ENCODE peak calls at places on chromosomes 7 and 10, in seven cellular contexts. U is heart left ventricle, S is OCI-LY7, I is cardiac muscle cell, Q is GM12878, Z is thyroid gland, G is ovary. J is an unnamed sample. For H3K9me3, the result is how much of the 10 kb centered on the place peaks cover.

GRCh38 chr10:12353399-12354027 is 4.2 kb downstream of the CAMK1D start:
- DNase-seq in Z (no peak), S (no peak), U (no peak), Q (no peak), I (no peak), G (no peak), J (no peak)

GRCh38 chr10:22321831-22322662 is 1.1 kb downstream of the BMI1 start:
- DNase-seq in U (no peak), Q (no peak), G (peak), S (peak), I (peak), Z (peak), J (no peak)

GRCh38 chr7:6375346-6376101 is 72.2 kb downstream of the DAGLB start:
- DNase-seq in Q (no peak), S (peak), I (peak), G (no peak), U (no peak), Z (peak), J (no peak)

GRCh38 chr10:112713411-112713810 is 236.6 kb upstream of the TCF7L2 start:
- DNase-seq in Z (no peak), S (no peak), I (no peak), Q (no peak), G (no peak), U (no peak), J (no peak)

GRCh38 chr7:102415685-102416225 is 17.6 kb upstream of the ORAI2 start:
- DNase-seq in Z (peak), U (no peak), S (peak), Q (no peak), I (no peak), G (no peak), J (no peak)

GRCh38 chr7:1229334-1229935 is 3.2 kb upstream of the UNCX start:
- DNase-seq in I (no peak), U (no peak), Z (no peak), Q (no peak), G (no peak), S (no peak), J (no peak)

GRCh38 chr10:27745719-27746363 is at the start of gene MKX:
- DNase-seq in G (peak), I (peak), Z (peak), Q (no peak), S (no peak), U (peak), J (peak)

GRCh38 chr7:23383225-23383624 is 84.1 kb downstream of the MALSU1 start:
- DNase-seq in S (no peak), Q (no peak), U (no peak), Z (no peak), G (no peak), I (no peak), J (no peak)

GRCh38 chr10:61903184-61903990 is 1.9 kb downstream of the ARID5B start:
- DNase-seq in G (peak), Q (peak), I (peak), Z (peak), U (peak), S (peak), J (peak)

GRCh38 chr7:34247468-34247867 is 342.1 kb downstream of the BMPER start:
- DNase-seq in Z (no peak), Q (no peak), I (peak), U (no peak), G (no peak), S (no peak), J (no peak)

GRCh38 chr7:24924375-24924774 is 55.6 kb downstream of the OSBPL3 start:
- DNase-seq in G (no peak), U (no peak), Z (no peak), Q (no peak), I (no peak), S (no peak), J (no peak)

GRCh38 chr10:93752761-93753160 is 5.0 kb upstream of the LGI1 start:
- DNase-seq in Z (no peak), U (no peak), I (peak), G (no peak), Q (no peak), S (no peak), J (no peak)

GRCh38 chr7:145978769-145979168 is 137.8 kb upstream of the CNTNAP2 start:
- DNase-seq in Q (no peak), S (no peak), U (no peak), Z (peak), I (no peak), G (no peak), J (no peak)

GRCh38 chr10:80444646-80445319 is 9.3 kb upstream of the TSPAN14 start:
- DNase-seq in S (peak), G (peak), I (peak), Z (peak), U (peak), Q (peak), J (peak)

GRCh38 chr10:15627617-15628196 is 92.0 kb downstream of the ITGA8 start:
- DNase-seq in I (no peak), S (no peak), Z (no peak), Q (no peak), G (no peak), U (no peak), J (no peak)

GRCh38 chr10:71366710-71367109 is 30.0 kb upstream of the CDH23 start:
- DNase-seq in S (no peak), Q (no peak), Z (no peak), U (no peak), I (no peak), G (no peak), J (no peak)

GRCh38 chr10:89810908-89811515 is 109.6 kb downstream of the KIF20B start:
- DNase-seq in S (no peak), G (no peak), U (no peak), Q (no peak), Z (no peak), I (no peak), J (no peak)

GRCh38 chr7:28410628-28411578 is 1.4 kb upstream of the CREB5 start:
- DNase-seq in S (no peak), Z (peak), G (peak), I (peak), U (peak), Q (no peak), J (no peak)

GRCh38 chr10:109902992-109903947 is 20.0 kb downstream of the XPNPEP1 start:
- DNase-seq in I (no peak), G (no peak), Z (no peak), Q (no peak), S (no peak), U (no peak), J (peak)

GRCh38 chr7:81624650-81625310 is 145.1 kb downstream of the HGF start:
- DNase-seq in U (no peak), G (no peak), Z (no peak), S (no peak), Q (no peak), I (no peak), J (no peak)

GRCh38 chr10:99619090-99619800 is 994 bp downstream of the SLC25A28 start:
- DNase-seq in U (no peak), Z (no peak), G (no peak), I (peak), Q (peak), S (peak), J (no peak)

GRCh38 chr7:94561841-94562514 is 52.4 kb downstream of the CASD1 start:
- DNase-seq in U (no peak), S (no peak), G (no peak), Z (no peak), I (peak), Q (no peak), J (no peak)

GRCh38 chr7:17682586-17682985 is 257.7 kb downstream of the SNX13 start:
- DNase-seq in U (no peak), S (no peak), Q (no peak), G (no peak), Z (no peak), I (peak), J (no peak)

GRCh38 chr10:88499569-88500470 is 83.3 kb downstream of the RNLS start:
- DNase-seq in S (no peak), I (peak), Z (no peak), G (no peak), Q (no peak), U (no peak), J (no peak)

GRCh38 chr7:105594034-105594433 is 12.7 kb upstream of the EFCAB10 start:
- DNase-seq in G (no peak), Z (peak), I (no peak), S (no peak), U (no peak), Q (no peak), J (peak)

GRCh38 chr10:97683556-97684357 is 3.3 kb downstream of the AVPI1 start:
- DNase-seq in I (peak), U (no peak), Q (no peak), S (peak), G (no peak), Z (no peak), J (no peak)

GRCh38 chr7:150738092-150739044 is 1.1 kb downstream of the GIMAP5 start:
- DNase-seq in Z (no peak), S (no peak), G (no peak), U (no peak), Q (no peak), I (no peak), J (no peak)

GRCh38 chr10:15244635-15245197 is 76.2 kb upstream of the NMT2 start:
- DNase-seq in Q (no peak), Z (no peak), U (no peak), G (no peak), S (no peak), I (no peak), J (no peak)

GRCh38 chr10:12396567-12396966 is 47.2 kb downstream of the CAMK1D start:
- DNase-seq in I (no peak), G (no peak), S (no peak), U (no peak), Z (peak), Q (no peak), J (no peak)

GRCh38 chr7:30144659-30145321 is 10.0 kb downstream of the MTURN start:
- DNase-seq in U (no peak), S (no peak), Q (no peak), G (no peak), I (no peak), Z (no peak), J (no peak)

DNA sequence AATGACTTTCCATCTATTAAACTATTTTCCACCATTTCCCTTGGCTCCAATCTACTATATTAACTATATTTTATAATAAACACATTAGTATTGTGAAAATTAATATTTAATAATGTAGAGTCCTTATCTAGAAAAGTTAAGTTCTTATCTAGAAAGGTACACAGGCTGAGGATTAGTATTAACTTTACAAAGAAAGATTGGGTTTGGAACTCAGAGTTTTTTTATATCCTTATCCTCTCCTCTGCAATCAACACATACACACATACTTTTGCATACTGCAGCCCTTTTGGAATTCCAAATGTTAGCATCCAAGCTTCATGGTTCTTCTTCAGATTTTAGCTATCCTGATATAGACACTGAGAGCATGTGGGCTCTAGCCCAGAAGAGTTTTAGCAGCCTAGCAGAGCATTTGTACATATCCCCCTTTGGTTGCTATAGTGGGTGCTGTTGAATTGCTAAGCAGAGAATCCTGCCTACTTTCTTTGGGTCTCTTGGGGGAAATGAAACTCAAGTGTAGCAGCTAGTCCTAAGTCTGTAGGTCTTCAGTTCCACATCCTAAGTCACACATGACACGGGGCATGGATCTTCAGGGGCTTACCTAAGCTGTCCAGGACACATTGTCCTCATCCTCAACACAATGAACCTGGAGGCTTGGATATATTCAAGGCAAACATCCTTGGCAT is 874.6 kb downstream of the LRMDA start:
- DNase-seq in Q (no peak), S (no peak), G (no peak), U (no peak), Z (no peak), I (no peak), J (no peak)
- H3K9me3 ChIP-seq in Q (under half), S (under half), G (under half), U (under half), Z (under half), I (under half), J (under half)

GRCh38 chr7:138559448-138559847 is 99.4 kb downstream of the TRIM24 start:
- DNase-seq in U (no peak), Q (no peak), I (no peak), S (no peak), Z (no peak), G (no peak), J (no peak)
- H3K9me3 ChIP-seq in U (half or more), Q (under half), I (under half), S (under half), Z (under half), G (under half), J (under half)

GRCh38 chr7:157832866-157833607 is 496.2 kb downstream of the DNAJB6 start:
- DNase-seq in Z (no peak), U (peak), S (no peak), I (no peak), G (no peak), Q (no peak), J (no peak)
- H3K9me3 ChIP-seq in Z (under half), U (under half), S (under half), I (under half), G (under half), Q (under half), J (under half)

DNA sequence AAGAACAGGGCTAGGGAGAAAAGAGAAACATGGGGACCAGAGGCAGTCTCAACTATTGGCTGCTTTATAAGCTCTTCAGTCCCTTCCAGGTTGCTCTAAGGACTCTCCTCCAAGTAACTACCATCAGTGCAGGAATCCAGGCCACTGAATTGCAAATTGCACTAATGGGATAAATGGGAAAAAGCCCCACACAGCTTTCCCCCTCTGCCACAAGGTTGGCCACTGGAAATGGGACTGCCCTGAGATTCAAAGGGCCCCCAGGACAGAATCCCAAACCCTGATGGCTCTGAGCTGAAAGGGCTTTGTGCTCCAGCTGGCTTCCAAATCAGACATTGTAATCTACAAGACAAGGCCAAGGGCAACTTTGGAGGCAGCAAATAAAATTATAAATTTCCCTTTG is 633.2 kb downstream of the ACTR3B start:
- DNase-seq in S (no peak), Z (no peak), I (no peak), Q (no peak), U (no peak), G (no peak), J (no peak)
- H3K9me3 ChIP-seq in S (under half), Z (under half), I (under half), Q (under half), U (under half), G (under half), J (under half)

DNA sequence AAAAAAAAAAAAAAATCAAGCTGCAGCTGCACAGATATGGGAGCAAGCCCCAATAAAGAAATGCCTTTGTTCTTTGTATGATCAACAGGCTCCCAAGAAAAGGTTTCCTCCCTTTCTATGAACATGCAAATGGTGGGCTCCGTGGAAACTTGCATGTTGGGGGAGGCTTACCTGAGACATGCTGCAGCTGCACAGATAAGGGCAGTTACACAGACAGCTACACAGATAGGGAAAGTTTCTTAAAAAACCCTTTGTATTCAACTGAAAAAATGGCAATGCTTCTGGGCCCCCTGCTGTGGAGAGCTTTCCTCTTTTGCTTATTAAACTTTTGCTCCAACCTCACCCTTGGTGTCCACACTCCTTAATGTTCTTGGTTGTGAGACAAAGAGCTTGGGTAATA is 29.8 kb upstream of the ZNF746 start:
- DNase-seq in U (no peak), Z (no peak), I (no peak), Q (no peak), S (no peak), G (no peak), J (no peak)
- H3K9me3 ChIP-seq in U (half or more), Z (under half), I (under half), Q (under half), S (under half), G (under half), J (under half)

DNA sequence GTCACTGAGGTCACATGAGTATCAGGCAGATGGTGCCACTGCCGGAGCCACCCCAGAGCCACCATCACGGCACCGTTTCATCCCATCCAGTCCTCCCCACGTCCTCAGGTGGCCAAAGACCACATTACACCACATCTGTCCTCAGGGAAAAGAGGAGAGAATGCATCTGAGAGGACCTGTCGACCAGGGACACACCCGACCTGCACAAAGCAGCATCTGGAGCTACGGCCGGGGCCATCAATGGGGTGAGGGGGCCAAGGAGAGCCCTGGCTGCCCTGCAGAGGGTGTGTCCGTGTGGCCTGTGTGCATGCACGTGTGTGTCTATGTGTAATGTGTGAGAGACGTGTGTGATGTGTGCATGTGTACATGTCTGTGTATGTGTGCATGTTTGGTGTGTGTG is 480.6 kb downstream of the DNAJB6 start:
- DNase-seq in I (no peak), G (no peak), U (no peak), Z (no peak), S (no peak), Q (no peak), J (no peak)
- H3K9me3 ChIP-seq in I (under half), G (under half), U (under half), Z (under half), S (under half), Q (under half), J (under half)

J was measured in prostate gland.